ENCODE peak calls at places on chromosomes 4 and X, in seven cellular contexts. C, A, T, X, L, I and H are unnamed samples. For H3K4me1, the result is how much of the 10 kb centered on the place peaks cover.

GRCh38 chrX:39848243-39848642 is 249.5 kb downstream of the BCOR start:
- DNase-seq in T (no peak), X (no peak), A (no peak), I (no peak), C (no peak), L (no peak), H (no peak)

GRCh38 chrX:106415276-106415895 is 196.4 kb upstream of the RADX start:
- DNase-seq in L (no peak), I (no peak), A (peak), X (peak), T (no peak), C (no peak), H (no peak)

GRCh38 chr4:173217727-173218126 is 49.1 kb downstream of the GALNT7 start:
- DNase-seq in C (no peak), T (no peak), L (no peak), X (peak), I (no peak), A (peak), H (no peak)

GRCh38 chr4:121771869-121772268 is 6.9 kb upstream of the SMIM43 start:
- DNase-seq in C (no peak), L (no peak), I (no peak), T (no peak), X (no peak), A (no peak), H (no peak)

GRCh38 chr4:5678977-5679376 is 29.4 kb downstream of the EVC2 start:
- DNase-seq in L (no peak), A (peak), T (no peak), I (no peak), C (no peak), X (no peak), H (no peak)

GRCh38 chr4:1852904-1853623 is 2.9 kb downstream of the LETM1 start:
- DNase-seq in A (no peak), L (no peak), X (no peak), I (no peak), C (no peak), T (peak), H (no peak)

GRCh38 chr4:63049726-63050125 is 1359.5 kb downstream of the TECRL start:
- DNase-seq in C (no peak), T (no peak), I (no peak), A (no peak), X (no peak), L (no peak), H (no peak)

GRCh38 chr4:74206088-74206826 is 48.3 kb downstream of the MTHFD2L start:
- DNase-seq in A (no peak), L (no peak), X (no peak), I (no peak), T (no peak), C (no peak), H (no peak)

GRCh38 chr4:75046226-75046625 is 113.3 kb downstream of the PARM1 start:
- DNase-seq in C (no peak), A (no peak), T (no peak), L (no peak), X (no peak), I (no peak), H (no peak)

GRCh38 chr4:48748949-48749596 is 31.0 kb downstream of the FRYL start:
- DNase-seq in A (no peak), T (no peak), C (no peak), X (peak), I (no peak), L (no peak), H (no peak)

GRCh38 chr4:138205531-138206233 is 36.5 kb downstream of the SLC7A11 start:
- DNase-seq in I (no peak), C (no peak), L (no peak), T (no peak), A (no peak), X (no peak), H (no peak)

GRCh38 chr4:24473309-24473721 is 111.0 kb downstream of the DHX15 start:
- DNase-seq in L (no peak), I (no peak), A (peak), T (peak), X (peak), C (peak), H (peak)

GRCh38 chr4:146033149-146033548 is 94.5 kb upstream of the ZNF827 start:
- DNase-seq in X (no peak), I (no peak), T (peak), A (no peak), L (no peak), C (no peak), H (no peak)

GRCh38 chr4:28313729-28314713 is 1453.4 kb downstream of the STIM2 start:
- DNase-seq in I (no peak), T (no peak), X (no peak), C (no peak), A (peak), L (no peak), H (no peak)

GRCh38 chr4:2284934-2285664 is 23.2 kb upstream of the MXD4 start:
- DNase-seq in X (no peak), A (peak), T (no peak), I (peak), C (no peak), L (peak), H (peak)

GRCh38 chrX:19121898-19122640 is at the start of gene ADGRG2:
- DNase-seq in C (peak), I (peak), A (peak), T (peak), L (peak), X (peak), H (no peak)

GRCh38 chr4:24810016-24810415 is 14.6 kb downstream of the SOD3 start:
- DNase-seq in T (no peak), C (no peak), A (no peak), X (no peak), L (no peak), I (no peak), H (no peak)

GRCh38 chr4:118773082-118773792 is 62.7 kb downstream of the SEC24D start:
- DNase-seq in X (no peak), A (no peak), C (no peak), L (no peak), I (no peak), T (no peak), H (no peak)
- H3K4me1 ChIP-seq in X (under half), A (under half), C (half or more), L (under half), I (under half), T (under half), H (under half)

GRCh38 chr4:105192910-105193309 is 46.2 kb downstream of the TET2 start:
- DNase-seq in I (no peak), T (no peak), L (no peak), A (no peak), C (no peak), X (no peak), H (no peak)
- H3K4me1 ChIP-seq in I (under half), T (under half), L (under half), A (half or more), C (half or more), X (under half), H (half or more)

DNA sequence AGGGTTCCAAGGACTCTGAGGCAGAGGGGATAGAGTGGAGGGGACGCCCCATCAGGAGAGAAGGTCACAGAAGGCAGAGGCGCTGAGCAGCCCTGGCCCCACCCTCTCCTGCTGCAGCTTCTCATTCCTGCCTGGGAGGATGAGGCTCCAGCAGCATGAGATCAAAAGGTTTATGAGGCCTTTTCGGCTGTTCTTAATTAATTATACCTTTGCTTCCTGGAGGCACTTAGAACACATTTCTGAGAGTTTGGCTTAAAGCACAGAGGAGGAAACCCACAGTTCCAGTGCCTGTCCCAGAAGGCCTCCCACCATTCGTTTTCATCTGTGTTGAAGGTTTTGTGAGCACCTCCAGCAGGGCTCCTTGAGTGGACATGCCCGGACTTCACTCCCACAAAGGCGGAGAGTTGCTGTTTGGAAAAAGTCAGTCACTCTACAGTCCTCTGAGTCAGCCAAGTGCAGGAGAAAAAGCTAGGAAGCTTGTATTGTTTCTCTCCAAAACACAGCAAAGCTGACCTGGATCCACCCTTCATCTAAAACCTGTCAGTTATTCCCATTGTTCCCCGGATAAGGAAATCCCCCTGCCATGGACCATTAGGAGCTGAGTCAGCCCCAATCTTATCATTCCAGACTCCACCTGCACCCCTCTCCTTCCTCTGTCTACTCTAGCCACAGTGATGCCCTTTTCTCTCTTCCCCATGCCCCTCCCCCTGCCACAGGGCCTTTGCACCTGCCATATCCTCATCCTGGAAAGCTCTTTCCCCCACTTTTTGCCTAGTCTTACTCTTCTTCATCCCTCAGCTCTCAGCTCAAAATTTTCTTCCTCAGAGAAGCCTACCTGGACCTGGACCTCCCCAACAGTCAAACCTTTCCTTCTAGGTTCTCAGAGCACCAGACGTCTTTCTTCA is 276.8 kb downstream of the FBXW7 start:
- DNase-seq in A (peak), C (no peak), X (no peak), T (no peak), L (no peak), I (no peak), H (no peak)
- H3K4me1 ChIP-seq in A (under half), C (under half), X (under half), T (under half), L (under half), I (under half), H (under half)

GRCh38 chr4:148058160-148058859 is 326.4 kb downstream of the ARHGAP10 start:
- DNase-seq in A (no peak), C (no peak), L (no peak), X (no peak), T (no peak), I (no peak), H (no peak)
- H3K4me1 ChIP-seq in A (under half), C (half or more), L (half or more), X (under half), T (under half), I (under half), H (under half)

GRCh38 chr4:110163327-110164070 is 34.9 kb downstream of the ELOVL6 start:
- DNase-seq in A (peak), X (no peak), I (no peak), T (no peak), L (no peak), C (no peak), H (no peak)
- H3K4me1 ChIP-seq in A (half or more), X (half or more), I (under half), T (under half), L (under half), C (under half), H (under half)

GRCh38 chr4:158827475-158828085 is 58.8 kb downstream of the FNIP2 start:
- DNase-seq in L (no peak), I (no peak), X (no peak), T (no peak), C (no peak), A (no peak), H (no peak)

GRCh38 chr4:158826057-158826456 is 57.2 kb downstream of the FNIP2 start:
- DNase-seq in L (no peak), I (no peak), X (no peak), A (no peak), C (no peak), T (no peak), H (no peak)

GRCh38 chr4:158826882-158827281 is 58.1 kb downstream of the FNIP2 start:
- DNase-seq in A (peak), L (no peak), I (no peak), X (no peak), C (no peak), T (no peak), H (no peak)

GRCh38 chr4:158824425-158825274 is 55.8 kb downstream of the FNIP2 start:
- DNase-seq in X (no peak), C (no peak), L (no peak), T (no peak), A (no peak), I (no peak), H (no peak)

GRCh38 chr4:158825443-158826036 is 56.7 kb downstream of the FNIP2 start:
- DNase-seq in X (no peak), I (no peak), L (no peak), A (no peak), C (no peak), T (no peak), H (no peak)
- H3K4me1 ChIP-seq in X (under half), I (under half), L (half or more), A (under half), C (half or more), T (half or more), H (half or more)

GRCh38 chr4:20624783-20625364 is 75.4 kb upstream of the PACRGL start:
- DNase-seq in T (no peak), L (no peak), I (no peak), C (no peak), X (no peak), A (no peak), H (no peak)
- H3K4me1 ChIP-seq in T (under half), L (under half), I (under half), C (under half), X (under half), A (under half), H (under half)

DNA sequence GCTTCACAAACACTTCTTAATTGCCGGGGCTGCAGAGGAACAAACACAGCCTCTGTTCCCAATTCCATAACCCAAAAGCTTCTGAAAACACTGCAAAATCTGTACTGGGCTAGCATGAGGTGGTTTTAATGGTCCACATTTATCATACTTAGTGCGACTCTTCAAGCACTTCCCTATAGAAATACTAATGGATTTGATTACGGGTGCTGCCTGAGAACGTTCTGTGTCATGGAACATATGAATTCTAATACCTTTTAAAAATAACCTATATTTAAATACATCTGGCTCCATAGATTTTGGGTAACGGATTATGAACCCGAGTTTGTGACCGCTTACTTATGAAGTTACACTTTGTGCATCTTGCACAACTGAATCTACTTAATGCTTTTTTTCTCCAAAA is 35.4 kb upstream of the STS start:
- DNase-seq in T (no peak), A (no peak), L (no peak), X (no peak), C (no peak), I (no peak), H (no peak)
- H3K4me1 ChIP-seq in T (under half), A (under half), L (under half), X (under half), C (under half), I (under half), H (under half)

GRCh38 chrX:120768681-120769080 is 107.0 kb downstream of the CT47B1 start:
- DNase-seq in L (no peak), I (no peak), C (no peak), T (no peak), X (no peak), A (peak), H (no peak)
- H3K4me1 ChIP-seq in L (under half), I (under half), C (under half), T (under half), X (under half), A (under half), H (under half)

DNA sequence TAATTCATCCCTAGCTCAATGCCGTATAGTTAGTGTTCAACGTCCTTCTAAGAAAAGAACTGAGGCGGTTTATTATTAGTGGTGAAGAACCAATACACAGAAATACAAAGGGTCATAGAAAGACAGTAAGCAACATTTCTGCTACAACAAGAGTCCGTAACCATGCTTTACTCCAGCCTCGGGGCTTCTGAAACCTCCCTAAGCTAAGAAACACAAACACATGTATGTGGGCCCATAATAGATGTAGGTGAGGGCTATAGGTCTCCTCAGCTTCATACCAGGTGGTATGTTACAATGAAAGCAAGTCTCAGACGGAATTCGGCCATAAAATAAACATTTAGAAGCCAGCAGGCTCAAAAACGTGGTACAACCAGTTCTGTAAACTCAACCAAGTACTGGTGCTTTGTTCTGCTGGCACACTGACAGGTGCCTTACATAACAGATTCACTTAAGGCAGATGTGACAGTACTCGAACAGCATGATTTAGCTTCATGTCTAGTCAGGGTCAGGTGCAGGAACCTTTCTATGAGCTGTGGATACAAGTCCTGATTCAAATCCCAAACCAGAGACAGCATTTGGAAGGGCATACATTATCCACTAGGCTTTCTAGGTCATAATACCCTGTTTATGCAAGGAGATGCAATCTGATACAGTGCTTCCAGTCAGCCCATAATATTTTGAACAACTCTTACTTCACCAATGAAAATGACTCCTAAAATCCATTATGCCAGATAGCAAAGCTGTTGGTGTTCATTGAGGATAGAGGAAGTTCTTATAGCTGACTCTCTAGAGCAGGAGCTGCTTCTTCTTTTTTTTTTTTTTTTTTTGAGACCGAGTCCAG is 113.7 kb upstream of the ENPP6 start:
- DNase-seq in L (no peak), I (no peak), T (no peak), X (no peak), A (peak), C (no peak), H (no peak)
- H3K4me1 ChIP-seq in L (under half), I (under half), T (under half), X (under half), A (under half), C (under half), H (under half)